ENCODE peak calls at places on chromosomes 3 and 15, in seven cellular contexts. N is SW480; B is T follicular helper cell; H is activated CD8-positive, alpha-beta memory T cell treated with anti-CD3 and anti-CD28 coated beads, Interleukin-2, amount 10 ng/mL, durations not matched to agents 7 days and 5 days; V is stimulated activated CD4-positive, alpha-beta T cell treated with anti-CD3 and anti-CD28 coated beads, TNF-alpha, amount 100 ng/mL, for 1 hour; J is NCI-H2029 treated with DMSO at 0.1 percent for 48 hours; G is A549. S is an unnamed sample.

GRCh38 chr3:126664591-126665214 is 9.8 kb upstream of the TXNRD3 start:
- DNase-seq in N (no peak), J (no peak), H (peak; percentile 29), B (no peak), V (no peak), G (peak; percentile 10), S (no peak)

GRCh38 chr3:184889312-184889904 is 77.4 kb downstream of the VPS8 start:
- DNase-seq in V (no peak), J (no peak), G (no peak), B (no peak), H (no peak), N (no peak), S (no peak)

GRCh38 chr15:78216276-78217229 is 17.8 kb downstream of the ACSBG1 start:
- DNase-seq in G (peak; percentile 75), V (no peak), J (peak; percentile 30), H (no peak), B (no peak), N (no peak), S (no peak)

GRCh38 chr3:146542179-146542578 is 2.2 kb downstream of the PLSCR1 start:
- DNase-seq in H (no peak), V (no peak), N (no peak), J (no peak), G (no peak), B (no peak), S (no peak)

GRCh38 chr15:43266834-43267233 is at the start of gene TGM5:
- DNase-seq in J (no peak), N (no peak), G (no peak), B (no peak), V (no peak), H (no peak), S (no peak)

GRCh38 chr3:143218176-143218575 is 98.6 kb downstream of the CHST2 start:
- DNase-seq in J (no peak), V (no peak), G (no peak), H (no peak), N (no peak), B (no peak), S (no peak)

GRCh38 chr3:187243933-187244564 is 46.8 kb downstream of the RTP1 start:
- DNase-seq in V (no peak), H (no peak), N (no peak), J (no peak), G (no peak), B (no peak), S (no peak)

GRCh38 chr3:50373146-50373864 is 14.0 kb upstream of the TMEM115 start:
- DNase-seq in V (no peak), G (no peak), B (no peak), H (no peak), N (no peak), J (no peak), S (no peak)

GRCh38 chr15:62786123-62786825 is 256.3 kb upstream of the TPM1 start:
- DNase-seq in B (no peak), N (no peak), G (no peak), V (no peak), J (no peak), H (no peak), S (no peak)

GRCh38 chr3:149975919-149976318 is 5.2 kb upstream of the PFN2 start:
- DNase-seq in G (no peak), B (no peak), V (no peak), J (no peak), N (no peak), H (no peak), S (no peak)

GRCh38 chr15:48928877-48929538 is 34.7 kb downstream of the SHC4 start:
- DNase-seq in H (peak; percentile 79), N (no peak), G (no peak), J (no peak), B (no peak), V (no peak), S (no peak)

GRCh38 chr3:101509276-101509675 is 3.7 kb downstream of the SENP7 start:
- DNase-seq in V (no peak), G (no peak), N (no peak), H (no peak), J (no peak), B (no peak), S (no peak)

GRCh38 chr3:42262525-42262924 is 3.5 kb downstream of the CCK start:
- DNase-seq in H (no peak), V (no peak), J (no peak), N (no peak), B (no peak), G (peak; percentile 26), S (no peak)

GRCh38 chr15:51224428-51224827 is 114.0 kb downstream of the CYP19A1 start:
- DNase-seq in J (no peak), G (no peak), H (no peak), V (no peak), B (no peak), N (no peak), S (no peak)

GRCh38 chr3:61239871-61240270 is 11.4 kb downstream of the FHIT start:
- DNase-seq in N (no peak), J (peak; percentile 54), V (no peak), H (no peak), G (no peak), B (no peak), S (no peak)

GRCh38 chr15:65246939-65247338 is 35.7 kb upstream of the CILP start:
- DNase-seq in V (no peak), B (no peak), N (no peak), G (no peak), J (no peak), H (no peak), S (no peak)

GRCh38 chr3:108180214-108180613 is 42.0 kb downstream of the IFT57 start:
- DNase-seq in H (no peak), V (no peak), B (no peak), G (no peak), J (no peak), N (no peak), S (no peak)

GRCh38 chr3:46406786-46407611 is at the start of the genes CCR5AS and CCRL2:
- DNase-seq in H (peak; percentile 81), B (no peak), N (peak; percentile 36), J (no peak), V (peak; percentile 8), G (no peak), S (peak; percentile 12)

GRCh38 chr3:128984596-128984995 is 9.3 kb downstream of the CFAP92 start:
- DNase-seq in V (no peak), G (no peak), J (no peak), H (no peak), B (no peak), N (no peak), S (no peak)

GRCh38 chr3:168752339-168752738 is 656.6 kb upstream of the GOLIM4 start:
- DNase-seq in J (no peak), N (no peak), H (no peak), G (no peak), B (no peak), V (no peak), S (no peak)

GRCh38 chr3:71444028-71444860 is 139.3 kb downstream of the FOXP1 start:
- DNase-seq in N (no peak), B (peak; percentile 69), H (peak; percentile 85), V (no peak), J (no peak), G (no peak), S (peak; percentile 61)

GRCh38 chr3:7285502-7285901 is 424.6 kb downstream of the GRM7 start:
- DNase-seq in B (no peak), N (peak; percentile 1), J (no peak), G (no peak), H (no peak), V (no peak), S (no peak)

GRCh38 chr3:135078283-135078682 is 283.2 kb downstream of the EPHB1 start:
- DNase-seq in G (no peak), J (no peak), H (no peak), V (no peak), B (no peak), N (no peak), S (no peak)

GRCh38 chr15:72915843-72916242 is 132.3 kb upstream of the ADPGK start:
- DNase-seq in H (no peak), B (no peak), V (no peak), J (no peak), G (no peak), N (no peak), S (no peak)

GRCh38 chr15:73244333-73244732 is 124.4 kb downstream of the HCN4 start:
- DNase-seq in V (no peak), J (no peak), G (peak; percentile 54), N (peak; percentile 43), H (peak; percentile 48), B (no peak), S (no peak)

GRCh38 chr15:38944551-38944950 is 379.9 kb upstream of the RASGRP1 start:
- DNase-seq in N (no peak), J (no peak), H (no peak), G (no peak), B (no peak), V (no peak), S (no peak)

GRCh38 chr15:79197285-79197684 is 85.2 kb upstream of the ANKRD34C start:
- DNase-seq in V (no peak), G (no peak), J (no peak), N (no peak), H (no peak), B (no peak), S (no peak)

GRCh38 chr3:46416134-46417119 is 9.4 kb downstream of the CCRL2 start:
- DNase-seq in N (no peak), G (no peak), V (no peak), H (no peak), J (peak; percentile 63), B (no peak), S (no peak)

GRCh38 chr3:171351676-171352075 is 108.5 kb downstream of the TNIK start:
- DNase-seq in J (peak; percentile 37), B (no peak), G (no peak), H (no peak), V (no peak), N (peak; percentile 66), S (no peak)

GRCh38 chr3:71150293-71150954 is 433.1 kb downstream of the FOXP1 start:
- DNase-seq in J (no peak), B (no peak), G (no peak), N (no peak), H (no peak), V (no peak), S (no peak)

GRCh38 chr3:11835028-11835639 is 11.6 kb downstream of the TAMM41 start:
- DNase-seq in N (no peak), V (no peak), G (peak; percentile 30), J (peak; percentile 22), B (no peak), H (no peak), S (no peak)